ENCODE peak calls at places on chromosomes 2 and 18, in four cellular contexts. S is IMR-90, U is H9, F is H1. I is an unnamed sample.

GRCh38 chr2:38610851-38611801 is 8.4 kb upstream of the HNRNPLL start:
- DNase-seq in S (peak), U (no peak), F (no peak), I (no peak)

GRCh38 chr2:121699421-121700328 is 37.0 kb downstream of the NIFK start:
- DNase-seq in S (peak), U (no peak), F (no peak), I (peak)

GRCh38 chr2:38202713-38203454 is 126.9 kb upstream of the CYP1B1 start:
- DNase-seq in S (peak), U (no peak), F (no peak), I (peak)

GRCh38 chr18:26863122-26863879 is 2.2 kb downstream of the AQP4 start:
- DNase-seq in S (no peak), U (peak), F (peak), I (peak)

GRCh38 chr2:150630587-150631235 is 143.2 kb upstream of the RND3 start:
- DNase-seq in S (peak), U (no peak), F (no peak), I (no peak)

GRCh38 chr2:45264227-45265225 is 255.3 kb upstream of the SIX2 start:
- DNase-seq in S (peak), U (no peak), F (peak), I (peak)

GRCh38 chr2:44550571-44550970 is 188.8 kb downstream of the CAMKMT start:
- DNase-seq in S (no peak), U (no peak), F (no peak), I (no peak)

GRCh38 chr2:96859338-96859649 is 1.5 kb upstream of the ANKRD39 start:
- DNase-seq in S (no peak), U (no peak), F (no peak), I (no peak)

GRCh38 chr18:46051731-46052461 is 20.2 kb downstream of the PSTPIP2 start:
- DNase-seq in S (peak), U (no peak), F (peak), I (no peak)

GRCh38 chr2:47664817-47665216 is 118.1 kb upstream of the MSH6 start:
- DNase-seq in S (no peak), U (peak), F (peak), I (peak)

DNA sequence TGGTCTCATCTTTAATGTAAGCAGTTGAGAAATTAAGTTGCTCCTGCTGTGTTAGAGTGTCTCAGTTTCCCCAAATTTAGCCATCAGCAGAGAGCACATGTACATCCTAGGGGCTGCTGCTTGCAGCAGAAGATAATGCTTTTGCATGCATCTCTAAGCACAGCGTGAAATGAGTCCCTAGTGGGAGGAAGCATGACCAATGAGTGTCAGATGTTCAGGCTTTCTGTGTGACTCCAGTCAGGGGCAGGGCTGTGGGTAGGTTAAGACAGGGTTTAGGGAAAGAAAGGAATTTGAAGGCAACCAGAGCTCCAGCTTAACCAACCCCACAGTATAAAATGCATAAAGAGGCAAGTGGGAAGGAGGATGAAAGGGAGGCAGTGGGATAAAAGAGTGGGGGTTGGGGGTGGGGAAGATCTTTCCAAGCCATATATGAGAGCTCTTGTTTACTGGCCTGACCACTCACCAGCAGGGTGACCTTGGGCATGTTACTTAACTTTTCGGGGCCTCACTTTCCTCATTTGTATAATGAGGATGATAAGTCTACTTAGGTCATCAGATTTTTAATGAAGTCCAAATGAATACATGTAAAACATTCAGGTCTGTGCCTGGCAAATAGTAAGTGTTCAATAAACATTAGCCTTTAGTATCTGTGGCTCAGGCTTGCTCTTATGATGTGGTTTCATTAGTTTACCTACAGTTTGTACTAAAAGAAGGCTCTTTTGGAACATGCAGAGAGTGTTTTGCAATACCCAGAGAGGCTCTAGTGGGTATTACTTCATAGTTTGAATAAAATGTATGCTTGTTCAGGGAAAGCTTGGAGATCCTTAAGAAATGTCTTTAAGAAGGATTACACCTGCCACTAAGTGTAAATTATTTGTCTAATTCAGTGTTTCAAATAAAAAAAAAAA is 42.7 kb upstream of the PELI1 start:
- DNase-seq in S (peak), U (no peak), F (no peak), I (no peak)
- H4K5ac ChIP-seq in S (no peak), U (no peak), F (no peak), I (no peak)

GRCh38 chr2:19045151-19045550 is 313.3 kb downstream of the OSR1 start:
- DNase-seq in S (no peak), U (no peak), F (no peak), I (no peak)
- H4K5ac ChIP-seq in S (no peak), U (no peak), F (no peak), I (no peak)

DNA sequence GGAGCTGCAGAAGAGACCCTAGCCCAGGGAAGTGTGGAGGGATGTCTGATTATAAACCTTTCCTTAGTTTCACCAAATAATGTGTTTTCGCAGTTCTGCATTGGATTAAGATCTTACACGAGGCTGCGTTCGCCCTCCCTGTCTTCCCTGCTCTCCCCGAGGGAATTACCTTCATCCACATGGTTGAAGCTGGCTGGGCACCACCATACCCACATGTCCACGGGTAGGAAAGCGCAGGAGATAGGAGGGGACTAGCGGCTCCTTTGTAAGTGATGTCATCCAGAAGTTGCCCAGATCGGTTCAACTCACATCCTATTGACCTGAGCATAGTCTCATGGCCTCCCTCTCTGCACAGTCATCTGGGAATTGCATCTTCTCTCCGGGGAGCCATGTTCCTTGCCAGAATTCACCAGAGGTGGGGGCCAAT is 1.1 kb downstream of the TTL start:
- DNase-seq in S (peak), U (peak), F (no peak), I (peak)
- H4K5ac ChIP-seq in S (no peak), U (no peak), F (no peak), I (no peak)

DNA sequence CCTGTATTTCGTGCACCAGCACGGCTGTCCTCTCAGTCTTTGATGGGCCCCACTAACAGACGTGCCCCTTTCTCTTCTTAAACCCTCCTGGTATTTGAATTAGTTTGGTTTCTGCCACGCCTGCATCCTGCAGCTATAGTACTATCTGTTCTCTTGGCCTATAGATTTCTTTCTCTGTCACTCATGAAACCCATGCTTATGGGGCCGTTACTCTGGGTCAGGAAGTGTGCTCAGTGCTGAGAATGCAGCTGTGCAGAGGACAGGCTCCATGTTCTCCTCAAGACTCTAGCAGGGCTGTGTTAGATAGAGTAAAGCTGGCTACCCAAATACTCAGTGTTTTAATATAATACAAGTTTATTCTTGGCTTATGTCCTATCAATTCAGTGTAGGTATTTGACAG is 180.0 kb downstream of the INSIG2 start:
- DNase-seq in S (no peak), U (no peak), F (no peak), I (no peak)
- H4K5ac ChIP-seq in S (no peak), U (no peak), F (no peak), I (no peak)

GRCh38 chr2:70425682-70426301 is 123.9 kb upstream of the FAM136A start:
- DNase-seq in S (no peak), U (no peak), F (no peak), I (no peak)

GRCh38 chr2:70431948-70432347 is 121.7 kb downstream of the TGFA start:
- DNase-seq in S (no peak), U (no peak), F (no peak), I (peak)

GRCh38 chr2:70420740-70421139 is 118.9 kb upstream of the FAM136A start:
- DNase-seq in S (no peak), U (no peak), F (no peak), I (no peak)

GRCh38 chr2:70426341-70426740 is 124.5 kb upstream of the FAM136A start:
- DNase-seq in S (no peak), U (no peak), F (no peak), I (no peak)
- H4K5ac ChIP-seq in S (no peak), U (no peak), F (no peak), I (no peak)

GRCh38 chr2:107001964-107002696 is 116.2 kb upstream of the ST6GAL2 start:
- DNase-seq in S (peak), U (no peak), F (no peak), I (no peak)

GRCh38 chr2:107002735-107003134 is 116.8 kb upstream of the ST6GAL2 start:
- DNase-seq in S (no peak), U (no peak), F (no peak), I (no peak)

GRCh38 chr2:107009275-107009674 is 123.3 kb upstream of the ST6GAL2 start:
- DNase-seq in S (no peak), U (no peak), F (no peak), I (no peak)

GRCh38 chr2:107008843-107009242 is 122.9 kb upstream of the ST6GAL2 start:
- DNase-seq in S (no peak), U (no peak), F (no peak), I (no peak)

GRCh38 chr2:107007927-107008326 is 122.0 kb upstream of the ST6GAL2 start:
- DNase-seq in S (no peak), U (no peak), F (no peak), I (no peak)
- H4K5ac ChIP-seq in S (no peak), U (no peak), F (no peak), I (no peak)

GRCh38 chr2:217890445-217890844 is 112.3 kb downstream of the TNS1 start:
- DNase-seq in S (peak), U (no peak), F (no peak), I (peak)
- H4K5ac ChIP-seq in S (no peak), U (no peak), F (no peak), I (no peak)

GRCh38 chr2:68386362-68386761 is 21.3 kb downstream of the PLEK start:
- DNase-seq in S (no peak), U (no peak), F (no peak), I (no peak)

GRCh38 chr2:68385232-68385906 is 20.3 kb downstream of the PLEK start:
- DNase-seq in S (no peak), U (no peak), F (no peak), I (no peak)

GRCh38 chr2:68384485-68385107 is 19.5 kb downstream of the PLEK start:
- DNase-seq in S (no peak), U (no peak), F (no peak), I (no peak)

GRCh38 chr2:68385907-68386287 is 20.8 kb downstream of the PLEK start:
- DNase-seq in S (no peak), U (no peak), F (no peak), I (no peak)

GRCh38 chr2:68383778-68384177 is 18.7 kb downstream of the PLEK start:
- DNase-seq in S (no peak), U (no peak), F (no peak), I (no peak)
- H4K5ac ChIP-seq in S (no peak), U (no peak), F (no peak), I (no peak)

DNA sequence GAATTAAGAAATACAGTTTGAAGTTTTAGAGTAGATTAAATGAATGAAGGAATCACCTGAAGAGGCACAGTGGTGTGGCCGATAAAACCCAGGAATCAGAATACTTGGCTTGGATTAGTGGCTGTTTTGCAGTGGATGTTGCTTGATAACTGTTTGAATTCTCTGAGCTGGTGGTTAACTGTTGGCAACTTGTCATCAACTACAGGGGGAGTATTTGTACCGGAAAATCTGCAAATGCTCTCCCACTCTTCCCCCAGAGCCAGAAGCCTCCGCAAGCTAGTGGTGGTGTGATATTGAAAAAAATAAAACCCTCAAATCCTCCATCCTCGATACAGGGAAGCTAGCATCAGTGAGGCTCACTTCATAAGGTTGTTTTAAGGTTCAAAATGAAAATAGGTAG is 326.7 kb downstream of the DPP10 start:
- DNase-seq in S (no peak), U (no peak), F (no peak), I (peak)
- H4K5ac ChIP-seq in S (no peak), U (no peak), F (no peak), I (no peak)

GRCh38 chr2:209371407-209371806 is 52.4 kb upstream of the MAP2 start:
- DNase-seq in S (no peak), U (no peak), F (no peak), I (no peak)
- H4K5ac ChIP-seq in S (no peak), U (no peak), F (no peak), I (no peak)